ENCODE peak calls at places on chromosome 3, in eight cellular contexts. T is AG04450; C is cardiac muscle cell; Z is mesendoderm; K is CD8-positive, alpha-beta memory T cell; D is pancreas; J is WERI-Rb-1; Y is psoas muscle. R is an unnamed sample.
A peak's percentile ranks its signal among the peaks of the same experiment; 100 is the strongest.

GRCh38 chr3:84109911-84110310 is 848.9 kb upstream of the CADM2 start:
- DNase-seq in Y (no peak), D (no peak), K (no peak), J (no peak), T (no peak), Z (no peak), C (no peak), R (no peak)

GRCh38 chr3:97821413-97821809 is 400 bp upstream of the CRYBG3 start:
- DNase-seq in K (no peak), C (no peak), J (peak; percentile 63), D (peak; percentile 35), Z (no peak), Y (peak; percentile 49), T (no peak), R (no peak)

GRCh38 chr3:32758375-32758753 is 59.4 kb upstream of the TRIM71 start:
- DNase-seq in D (no peak), K (no peak), C (peak; percentile 2), Z (no peak), J (no peak), T (peak; percentile 63), Y (no peak), R (no peak)

GRCh38 chr3:185353823-185354614 is 8.9 kb upstream of the MAP3K13 start:
- DNase-seq in K (peak; percentile 40), C (peak; percentile 62), Z (peak; percentile 99), Y (peak; percentile 39), T (no peak), D (peak; percentile 50), J (peak; percentile 94), R (peak; percentile 71)

GRCh38 chr3:189727898-189728297 is 96.7 kb downstream of the TP63 start:
- DNase-seq in D (no peak), Z (no peak), T (no peak), J (no peak), C (peak; percentile 63), Y (no peak), K (no peak), R (no peak)

GRCh38 chr3:14410501-14411165 is 8.2 kb downstream of the SLC6A6 start:
- DNase-seq in K (no peak), T (peak; percentile 53), D (no peak), Z (peak; percentile 82), J (no peak), Y (peak; percentile 62), C (peak; percentile 75), R (peak; percentile 73)

GRCh38 chr3:124976378-124976777 is 41.8 kb upstream of the MUC13 start:
- DNase-seq in K (no peak), C (no peak), Y (no peak), D (no peak), T (no peak), Z (no peak), J (no peak), R (no peak)

GRCh38 chr3:155995525-155996370 is 124.6 kb upstream of the KCNAB1 start:
- DNase-seq in C (peak; percentile 77), Y (no peak), J (no peak), T (peak; percentile 32), Z (peak; percentile 54), D (no peak), K (no peak), R (peak; percentile 43)

GRCh38 chr3:175748087-175748732 is 889.1 kb downstream of the NAALADL2 start:
- DNase-seq in K (no peak), J (no peak), C (no peak), D (no peak), Y (no peak), T (no peak), Z (no peak), R (peak; percentile 83)

GRCh38 chr3:77539677-77540076 is 499.8 kb downstream of the ROBO2 start:
- DNase-seq in J (no peak), Z (no peak), K (no peak), Y (no peak), C (no peak), T (no peak), D (no peak), R (no peak)

GRCh38 chr3:173993299-173993698 is 595.8 kb downstream of the NLGN1 start:
- DNase-seq in Z (peak; percentile 77), Y (no peak), D (no peak), K (no peak), C (peak; percentile 28), J (no peak), T (no peak), R (peak; percentile 11)

GRCh38 chr3:149576071-149576564 is 81.7 kb downstream of the WWTR1 start:
- DNase-seq in Z (peak; percentile 95), Y (peak; percentile 16), D (no peak), J (no peak), C (peak; percentile 98), K (no peak), T (peak; percentile 90), R (peak; percentile 99)

GRCh38 chr3:184196536-184196935 is 10.5 kb downstream of the ABCF3 start:
- DNase-seq in C (no peak), Y (no peak), J (no peak), Z (no peak), K (no peak), D (no peak), T (no peak), R (no peak)

GRCh38 chr3:73508330-73508954 is 116.3 kb downstream of the PDZRN3 start:
- DNase-seq in K (peak; percentile 13), T (peak; percentile 36), C (peak; percentile 80), J (peak; percentile 78), Z (peak; percentile 85), Y (no peak), D (peak; percentile 40), R (peak; percentile 45)

GRCh38 chr3:54982807-54983206 is 54.9 kb upstream of the LRTM1 start:
- DNase-seq in Y (no peak), T (no peak), C (no peak), K (no peak), J (no peak), D (no peak), Z (no peak), R (no peak)

GRCh38 chr3:157088506-157089454 is 71.2 kb downstream of the CCNL1 start:
- DNase-seq in D (peak; percentile 96), C (peak; percentile 99), J (peak; percentile 97), K (peak; percentile 93), T (peak; percentile 88), Y (peak; percentile 96), Z (peak; percentile 96), R (peak; percentile 94)

GRCh38 chr3:128787256-128788253 is 61.6 kb downstream of the RAB7A start:
- DNase-seq in Y (no peak), C (peak; percentile 55), D (no peak), K (no peak), Z (peak; percentile 71), T (no peak), J (peak; percentile 28), R (peak; percentile 96)

GRCh38 chr3:185815391-185816282 is 9.2 kb downstream of the IGF2BP2 start:
- DNase-seq in Y (no peak), K (no peak), T (no peak), J (no peak), D (no peak), C (peak; percentile 56), Z (no peak), R (no peak)

GRCh38 chr3:106208979-106209378 is 340.2 kb upstream of the CBLB start:
- DNase-seq in Z (no peak), K (peak; percentile 13), D (no peak), J (no peak), T (no peak), C (peak; percentile 63), Y (no peak), R (peak; percentile 6)

DNA sequence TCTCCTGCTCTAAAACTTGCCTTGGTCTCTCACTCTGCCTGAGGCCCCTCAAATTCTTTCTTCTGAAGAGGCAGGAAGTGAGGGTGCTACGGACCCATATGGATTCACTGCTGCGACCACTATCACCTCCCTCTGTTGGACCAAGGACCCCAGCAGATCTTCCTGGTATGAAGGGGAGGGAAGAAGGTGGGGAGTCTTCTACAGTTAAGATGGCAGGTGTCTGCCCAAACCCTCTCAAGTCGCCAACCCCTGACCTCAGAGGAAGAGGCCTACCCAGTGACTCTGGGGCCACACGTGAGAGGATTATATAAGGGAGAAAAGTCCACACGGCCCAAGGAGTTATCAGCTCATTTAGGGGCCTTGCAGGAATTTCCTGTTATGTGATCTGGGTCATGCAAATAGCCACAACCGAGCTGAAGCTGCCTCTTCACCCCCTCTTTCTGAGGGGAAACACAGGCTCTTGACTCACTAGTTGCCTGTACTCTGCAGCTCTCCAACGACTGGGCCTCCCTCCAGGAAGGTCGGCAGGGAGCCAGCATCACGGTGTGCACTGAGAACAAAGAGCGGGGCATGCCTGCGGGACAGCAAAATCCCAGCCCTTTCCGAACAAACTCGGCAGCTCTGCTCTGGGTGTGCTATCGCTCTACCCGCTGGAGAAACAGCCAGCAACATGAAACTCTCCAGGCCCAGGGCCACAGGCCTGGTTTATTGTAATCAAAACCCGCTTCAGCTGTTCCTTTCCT is 116.0 kb downstream of the XXYLT1 start:
- DNase-seq in K (no peak), D (peak; percentile 73), C (peak; percentile 98), Z (peak; percentile 66), Y (peak; percentile 82), T (peak; percentile 88), J (no peak), R (peak; percentile 84)
- H3K27ac ChIP-seq in K (peak overlapping the region; percentile 64), D (peak overlapping the region; percentile 42), C (peak overlapping the region; percentile 7), Z (peak overlapping the region; percentile 43), Y (peak overlapping the region; percentile 77), T (peak overlapping the region; percentile 90), J (no peak overlapping the region), R (no peak overlapping the region)

DNA sequence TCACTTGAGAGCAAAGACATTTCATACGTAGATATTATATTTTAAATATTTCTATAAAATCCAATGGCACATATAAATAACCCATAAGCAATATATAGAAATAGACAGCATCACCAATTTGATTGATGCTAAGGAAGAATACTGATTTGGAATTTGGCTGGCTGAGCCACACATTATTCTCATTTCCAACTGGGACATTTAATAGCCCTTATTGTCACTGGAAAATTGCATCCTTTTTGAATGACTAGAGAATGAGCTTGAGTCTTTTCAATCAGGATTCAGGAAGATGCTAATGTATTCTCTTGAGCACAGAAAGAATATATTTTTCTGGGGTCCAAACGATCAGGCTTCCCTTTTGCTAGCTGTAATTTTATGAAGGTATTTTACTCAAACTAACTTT is 70.9 kb upstream of the KCNH8 start:
- DNase-seq in T (no peak), Y (no peak), Z (no peak), C (no peak), J (no peak), D (no peak), K (no peak), R (no peak)
- H3K27ac ChIP-seq in T (no peak overlapping the region), Y (no peak overlapping the region), Z (no peak overlapping the region), C (no peak overlapping the region), J (no peak overlapping the region), D (no peak overlapping the region), K (no peak overlapping the region), R (no peak overlapping the region)

DNA sequence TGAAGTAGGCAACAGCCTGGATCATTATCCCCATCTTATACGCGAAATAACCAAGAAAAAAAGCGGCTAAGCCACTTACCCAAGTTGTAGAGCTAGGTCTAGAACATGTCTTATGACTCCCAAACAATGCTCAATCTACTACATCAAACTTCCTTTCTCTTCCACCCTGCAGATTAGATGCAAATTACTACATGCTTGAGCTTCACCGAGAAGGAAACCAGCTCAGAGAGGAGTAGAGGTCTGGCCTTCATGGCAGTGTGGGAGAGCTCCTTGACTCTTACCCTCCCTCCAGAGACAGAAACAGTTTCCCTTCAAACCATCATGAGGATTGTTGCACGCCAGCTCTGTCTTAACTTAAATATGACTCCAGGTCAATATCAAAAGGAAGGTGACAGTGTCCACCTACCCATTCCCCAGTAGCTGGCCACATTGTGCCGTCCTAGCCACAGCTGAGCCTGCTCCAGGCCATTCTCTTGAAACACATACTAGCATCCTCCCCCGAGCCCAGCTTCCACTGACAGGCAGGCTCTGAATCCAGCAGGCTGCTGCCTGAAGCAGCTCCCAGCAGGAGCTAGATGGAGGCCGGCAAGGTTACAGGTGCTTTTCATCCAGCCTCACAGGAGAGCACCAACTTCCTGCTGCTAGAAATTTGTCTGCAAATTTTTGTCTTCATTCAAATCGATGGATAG is 56.8 kb downstream of the CPN2 start:
- DNase-seq in T (no peak), K (no peak), C (no peak), J (no peak), D (no peak), Y (peak; percentile 2), Z (peak; percentile 79), R (no peak)
- H3K27ac ChIP-seq in T (no peak overlapping the region), K (no peak overlapping the region), C (no peak overlapping the region), J (no peak overlapping the region), D (peak overlapping the region; percentile 49), Y (no peak overlapping the region), Z (no peak overlapping the region), R (no peak overlapping the region)

GRCh38 chr3:5022966-5023776 is 43.9 kb downstream of the BHLHE40 start:
- DNase-seq in J (no peak), C (peak; percentile 93), Y (peak; percentile 84), D (peak; percentile 28), T (peak; percentile 98), K (no peak), Z (peak; percentile 98), R (peak; percentile 100)
- H3K27ac ChIP-seq in J (no peak overlapping the region), C (no peak overlapping the region), Y (peak overlapping the region; percentile 80), D (no peak overlapping the region), T (peak overlapping the region; percentile 95), K (peak overlapping the region; percentile 63), Z (peak overlapping the region; percentile 58), R (peak overlapping the region; percentile 100)